ENCODE peak calls at places on chromosomes 13 and 19, in five cellular contexts. P is heart left ventricle; N is astrocyte; X is brain microvascular endothelial cell; H is CD8-positive, alpha-beta T cell. T is an unnamed sample.
A peak's percentile ranks its signal among the peaks of the same experiment; 100 is the strongest.

GRCh38 chr13:43934273-43934672 is 54.6 kb downstream of the LACC1 start:
- DNase-seq in N (peak; percentile 20), X (no peak), P (no peak), H (no peak), T (no peak)

GRCh38 chr13:76016799-76017198 is 380.7 kb downstream of the LMO7 start:
- DNase-seq in H (no peak), X (peak; percentile 54), N (no peak), P (no peak), T (no peak)

GRCh38 chr13:30108216-30108912 is 199.0 kb downstream of the KATNAL1 start:
- DNase-seq in P (no peak), H (no peak), X (no peak), N (no peak), T (no peak)

GRCh38 chr13:23579886-23580706 is 9.9 kb downstream of the TNFRSF19 start:
- DNase-seq in N (no peak), H (no peak), X (no peak), P (no peak), T (no peak)

GRCh38 chr13:43145556-43145955 is 122.2 kb downstream of the DNAJC15 start:
- DNase-seq in H (no peak), P (no peak), N (no peak), X (no peak), T (no peak)

GRCh38 chr13:22837980-22838615 is 342.7 kb upstream of the SGCG start:
- DNase-seq in N (no peak), P (no peak), H (no peak), X (no peak), T (no peak)

GRCh38 chr19:15475611-15476010 is 3.7 kb downstream of the PGLYRP2 start:
- DNase-seq in X (no peak), N (no peak), H (no peak), P (no peak), T (no peak)

GRCh38 chr13:68056816-68057710 is 826.9 kb upstream of the PCDH9 start:
- DNase-seq in X (peak; percentile 67), P (no peak), N (peak; percentile 84), H (no peak), T (no peak)

GRCh38 chr13:105773887-105774538 is 761.4 kb downstream of the EFNB2 start:
- DNase-seq in X (peak; percentile 70), H (no peak), P (no peak), N (peak; percentile 96), T (no peak)

GRCh38 chr19:53985863-53986262 is 5.6 kb upstream of the CACNG6 start:
- DNase-seq in N (no peak), X (no peak), H (no peak), P (no peak), T (no peak)

GRCh38 chr19:10706990-10707389 is 5.8 kb downstream of the QTRT1 start:
- DNase-seq in H (no peak), N (no peak), P (no peak), X (no peak), T (no peak)

GRCh38 chr13:94419304-94419943 is 60.1 kb downstream of the DCT start:
- DNase-seq in X (peak; percentile 78), P (no peak), N (peak; percentile 65), H (no peak), T (no peak)

GRCh38 chr19:45424191-45425058 is 708 bp upstream of the ERCC1 start:
- DNase-seq in P (peak; percentile 73), N (peak; percentile 95), X (peak; percentile 91), H (no peak), T (no peak)

GRCh38 chr19:40627486-40628279 is 26.5 kb downstream of the LTBP4 start:
- DNase-seq in P (no peak), X (no peak), H (no peak), N (no peak), T (no peak)

GRCh38 chr13:110913911-110914292 is 967 bp downstream of the ANKRD10 start:
- DNase-seq in P (no peak), H (no peak), N (peak; percentile 4), X (no peak), T (peak; percentile 36)

GRCh38 chr13:34255695-34256094 is 437.7 kb downstream of the RFC3 start:
- DNase-seq in P (no peak), X (no peak), N (no peak), H (no peak), T (no peak)

GRCh38 chr13:110054041-110054440 is 252.9 kb downstream of the COL4A1 start:
- DNase-seq in P (no peak), X (no peak), N (no peak), H (no peak), T (no peak)

GRCh38 chr19:23365222-23365621 is 30.0 kb downstream of the ZNF91 start:
- DNase-seq in N (no peak), X (no peak), H (no peak), P (no peak), T (no peak)

GRCh38 chr13:53015044-53015443 is 13.6 kb upstream of the OLFM4 start:
- DNase-seq in X (no peak), H (no peak), N (no peak), P (no peak), T (no peak)

GRCh38 chr19:33132425-33132824 is 511 bp downstream of the WDR88 start:
- DNase-seq in P (no peak), N (no peak), H (no peak), X (no peak), T (no peak)

GRCh38 chr19:41161903-41162302 is 31.1 kb upstream of the CYP2S1 start:
- DNase-seq in X (no peak), H (no peak), N (no peak), P (no peak), T (no peak)

GRCh38 chr13:83153833-83154232 is 728.4 kb downstream of the SLITRK1 start:
- DNase-seq in P (no peak), N (no peak), X (no peak), H (no peak), T (no peak)

GRCh38 chr13:26050568-26051230 is 1.1 kb downstream of the SHISA2 start:
- DNase-seq in H (no peak), N (peak; percentile 22), X (no peak), P (no peak), T (no peak)

GRCh38 chr13:71865858-71866172 is 1.2 kb downstream of the DACH1 start:
- DNase-seq in H (no peak), N (no peak), P (no peak), X (no peak), T (no peak)

GRCh38 chr13:99269627-99270252 is 11.6 kb upstream of the GPR18 start:
- DNase-seq in P (no peak), H (no peak), X (peak; percentile 47), N (peak; percentile 41), T (no peak)

GRCh38 chr13:99270503-99270902 is 12.3 kb upstream of the GPR18 start:
- DNase-seq in N (no peak), H (no peak), X (no peak), P (no peak), T (no peak)

GRCh38 chr13:99266827-99267226 is 8.6 kb upstream of the GPR18 start:
- DNase-seq in N (no peak), X (no peak), H (no peak), P (no peak), T (no peak)

GRCh38 chr13:99267927-99268326 is 9.7 kb upstream of the GPR18 start:
- DNase-seq in P (no peak), X (no peak), N (no peak), H (no peak), T (no peak)

GRCh38 chr13:99268822-99269221 is 10.6 kb upstream of the GPR18 start:
- DNase-seq in P (no peak), N (no peak), H (no peak), X (no peak), T (no peak)
- H3K27ac ChIP-seq in P (no peak overlapping the region), N (no peak overlapping the region), H (no peak overlapping the region), X (no peak overlapping the region), T (no peak overlapping the region)

DNA sequence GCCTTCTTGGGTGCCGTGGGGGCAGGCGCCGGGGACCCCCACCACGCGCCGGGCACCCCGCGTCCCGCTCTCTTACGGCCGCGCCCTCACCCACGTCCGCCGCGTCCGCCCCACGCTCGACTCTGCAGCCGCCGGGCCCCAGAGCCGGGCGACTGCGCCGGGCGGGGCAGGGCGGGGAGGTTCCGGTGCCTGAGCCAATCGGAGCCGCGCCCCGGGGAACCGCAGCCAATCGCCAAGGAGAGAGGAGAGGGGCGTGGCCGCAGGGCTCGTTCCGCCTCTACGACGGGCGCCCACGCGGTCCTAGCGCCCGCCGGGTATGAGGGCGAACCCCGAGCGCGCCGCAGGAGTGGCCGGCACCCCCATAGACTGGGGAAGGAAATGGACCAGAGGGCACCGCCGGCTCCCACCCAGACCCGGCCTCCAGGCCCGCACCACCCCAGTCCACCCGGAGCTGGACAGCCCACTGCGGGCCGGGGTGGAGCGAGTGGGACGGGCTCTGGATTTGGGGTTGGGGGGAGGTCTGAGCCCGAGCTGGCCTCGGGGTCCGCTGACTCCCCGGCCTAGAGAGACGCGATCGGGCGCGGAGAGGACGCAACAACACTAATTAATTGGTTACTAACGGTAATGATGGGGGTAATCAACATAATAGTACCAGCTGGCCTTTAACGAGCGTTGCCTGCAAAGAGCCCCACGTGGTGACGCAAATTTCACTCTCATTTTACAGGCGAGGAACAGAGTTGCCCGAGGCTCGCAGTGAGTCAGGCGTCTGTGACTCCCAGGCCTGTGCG is at the start of gene MFSD12:
- DNase-seq in P (peak; percentile 96), X (peak; percentile 90), H (peak; percentile 94), N (peak; percentile 91), T (peak; percentile 93)
- H3K27ac ChIP-seq in P (peak within 1 kb of the TSS; percentile 74), X (peak within 1 kb of the TSS; percentile 80), H (peak within 1 kb of the TSS; percentile 56), N (peak within 1 kb of the TSS; percentile 81), T (peak within 1 kb of the TSS; percentile 63)

GRCh38 chr13:114196629-114197028 is 17.6 kb downstream of the CFAP97D2 start:
- DNase-seq in H (no peak), N (no peak), X (no peak), P (no peak), T (no peak)

GRCh38 chr13:114200673-114201005 is 21.6 kb downstream of the CFAP97D2 start:
- DNase-seq in H (no peak), X (no peak), P (no peak), N (peak; percentile 5), T (no peak)

GRCh38 chr13:114194853-114195252 is 15.8 kb downstream of the CFAP97D2 start:
- DNase-seq in P (no peak), X (no peak), N (no peak), H (no peak), T (no peak)

GRCh38 chr13:114199961-114200672 is 21.1 kb downstream of the CFAP97D2 start:
- DNase-seq in N (no peak), H (no peak), P (no peak), X (no peak), T (no peak)

DNA sequence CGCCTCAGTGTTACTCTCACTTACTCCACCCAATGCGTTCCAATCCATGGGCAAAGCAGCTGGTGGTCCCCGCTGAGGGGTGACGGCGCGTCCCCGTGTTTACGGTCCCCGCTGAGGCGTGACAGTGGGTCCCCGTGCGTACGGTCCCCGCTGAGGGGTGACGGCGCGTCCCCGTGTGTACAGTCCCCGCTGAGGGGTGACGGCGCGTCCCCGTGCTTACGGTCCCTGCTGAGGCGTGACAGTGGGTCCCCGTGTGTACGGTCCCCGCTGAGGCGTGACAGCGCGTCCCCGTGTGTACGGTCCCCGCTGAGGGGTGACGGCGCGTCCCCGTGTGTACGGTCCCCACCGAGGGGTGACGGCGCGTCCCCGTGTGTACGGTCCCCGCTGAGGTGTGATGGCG is 19.5 kb downstream of the CFAP97D2 start:
- DNase-seq in H (no peak), X (no peak), P (no peak), N (no peak), T (no peak)
- H3K27ac ChIP-seq in H (no peak overlapping the region), X (no peak overlapping the region), P (no peak overlapping the region), N (no peak overlapping the region), T (no peak overlapping the region)

DNA sequence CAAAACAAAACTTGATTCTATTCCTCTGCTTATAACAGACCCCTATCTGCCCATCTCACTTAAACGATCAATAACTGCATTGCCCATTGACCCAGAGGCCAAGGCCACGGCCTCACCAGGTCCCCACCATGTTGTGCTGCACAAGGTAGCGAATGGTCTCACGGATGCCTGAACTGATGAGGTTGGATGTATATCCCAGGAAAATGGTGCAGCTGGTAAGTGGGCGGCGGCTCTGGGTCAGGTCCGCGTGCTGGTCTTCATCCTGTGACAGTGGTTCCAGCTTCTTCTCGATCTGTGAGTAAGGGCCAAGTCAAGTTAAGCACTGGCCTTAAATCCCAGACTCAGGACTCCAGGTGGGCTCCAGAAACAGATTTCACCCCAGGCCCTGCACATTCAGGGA is 1.6 kb downstream of the DHPS start:
- DNase-seq in X (no peak), P (no peak), H (no peak), N (no peak), T (no peak)
- H3K27ac ChIP-seq in X (no peak overlapping the region), P (no peak overlapping the region), H (no peak overlapping the region), N (no peak overlapping the region), T (no peak overlapping the region)

T was measured in breast epithelium.